ENCODE peak calls at places on chromosomes 11 and 22, in five cellular contexts. One of them, this sample, is unnamed.

GRCh38 chr11:124402326-124402922 is 3.6 kb upstream of the OR8B3 start:
- DNase-seq in thoracic aorta: peak; percentile 29
- DNase-seq in body of pancreas: peak; percentile 57
- DNase-seq in choroid plexus epithelial cell: peak; percentile 95
- DNase-seq in HCT116: peak; percentile 60
- DNase-seq in this sample: peak; percentile 81

GRCh38 chr11:18408558-18409242 is 3.4 kb upstream of the LDHC start:
- DNase-seq in thoracic aorta: no peak
- DNase-seq in body of pancreas: no peak
- DNase-seq in choroid plexus epithelial cell: no peak
- DNase-seq in HCT116: no peak
- DNase-seq in this sample: no peak

GRCh38 chr11:64844330-64845124 is at the start of gene CDC42BPG:
- DNase-seq in thoracic aorta: no peak
- DNase-seq in body of pancreas: peak; percentile 92
- DNase-seq in choroid plexus epithelial cell: peak; percentile 69
- DNase-seq in HCT116: peak; percentile 57
- DNase-seq in this sample: peak; percentile 72

GRCh38 chr11:70400643-70401042 is 2.3 kb downstream of the CTTN start:
- DNase-seq in thoracic aorta: no peak
- DNase-seq in body of pancreas: no peak
- DNase-seq in choroid plexus epithelial cell: no peak
- DNase-seq in HCT116: no peak
- DNase-seq in this sample: no peak

GRCh38 chr22:27779650-27780049 is 21.9 kb downstream of the MN1 start:
- DNase-seq in thoracic aorta: no peak
- DNase-seq in body of pancreas: no peak
- DNase-seq in choroid plexus epithelial cell: no peak
- DNase-seq in HCT116: no peak
- DNase-seq in this sample: no peak

GRCh38 chr11:128582496-128583366 is 4.6 kb downstream of the ETS1 start:
- DNase-seq in thoracic aorta: no peak
- DNase-seq in body of pancreas: no peak
- DNase-seq in choroid plexus epithelial cell: peak; percentile 99
- DNase-seq in HCT116: no peak
- DNase-seq in this sample: no peak

GRCh38 chr22:24981656-24982055 is 29.1 kb downstream of the KIAA1671 start:
- DNase-seq in thoracic aorta: no peak
- DNase-seq in body of pancreas: no peak
- DNase-seq in choroid plexus epithelial cell: no peak
- DNase-seq in HCT116: no peak
- DNase-seq in this sample: no peak

GRCh38 chr11:129911298-129911697 is 15.9 kb upstream of the NFRKB start:
- DNase-seq in thoracic aorta: no peak
- DNase-seq in body of pancreas: no peak
- DNase-seq in choroid plexus epithelial cell: peak; percentile 42
- DNase-seq in HCT116: no peak
- DNase-seq in this sample: no peak

GRCh38 chr11:64016512-64016911 is 19.2 kb upstream of the FLRT1 start:
- DNase-seq in thoracic aorta: no peak
- DNase-seq in body of pancreas: no peak
- DNase-seq in choroid plexus epithelial cell: no peak
- DNase-seq in HCT116: no peak
- DNase-seq in this sample: no peak

GRCh38 chr11:15101072-15101701 is 13.5 kb upstream of the INSC start:
- DNase-seq in thoracic aorta: no peak
- DNase-seq in body of pancreas: peak; percentile 74
- DNase-seq in choroid plexus epithelial cell: peak; percentile 86
- DNase-seq in HCT116: peak; percentile 57
- DNase-seq in this sample: peak; percentile 42

GRCh38 chr22:37566329-37566837 is 6.1 kb downstream of the CDC42EP1 start:
- DNase-seq in thoracic aorta: no peak
- DNase-seq in body of pancreas: no peak
- DNase-seq in choroid plexus epithelial cell: no peak
- DNase-seq in HCT116: no peak
- DNase-seq in this sample: no peak

GRCh38 chr11:134841411-134841810 is 429.4 kb upstream of the B3GAT1 start:
- DNase-seq in thoracic aorta: no peak
- DNase-seq in body of pancreas: no peak
- DNase-seq in choroid plexus epithelial cell: no peak
- DNase-seq in HCT116: no peak
- DNase-seq in this sample: no peak

GRCh38 chr11:106087815-106088435 is 10.5 kb downstream of the AASDHPPT start:
- DNase-seq in thoracic aorta: no peak
- DNase-seq in body of pancreas: peak; percentile 70
- DNase-seq in choroid plexus epithelial cell: peak; percentile 82
- DNase-seq in HCT116: peak; percentile 33
- DNase-seq in this sample: peak; percentile 40

GRCh38 chr22:23278883-23279675 is 98.8 kb downstream of the BCR start:
- DNase-seq in thoracic aorta: no peak
- DNase-seq in body of pancreas: peak; percentile 78
- DNase-seq in choroid plexus epithelial cell: no peak
- DNase-seq in HCT116: no peak
- DNase-seq in this sample: no peak

GRCh38 chr11:20131744-20132666 is 28.3 kb downstream of the DBX1 start:
- DNase-seq in thoracic aorta: no peak
- DNase-seq in body of pancreas: peak; percentile 66
- DNase-seq in choroid plexus epithelial cell: peak; percentile 73
- DNase-seq in HCT116: no peak
- DNase-seq in this sample: no peak

DNA sequence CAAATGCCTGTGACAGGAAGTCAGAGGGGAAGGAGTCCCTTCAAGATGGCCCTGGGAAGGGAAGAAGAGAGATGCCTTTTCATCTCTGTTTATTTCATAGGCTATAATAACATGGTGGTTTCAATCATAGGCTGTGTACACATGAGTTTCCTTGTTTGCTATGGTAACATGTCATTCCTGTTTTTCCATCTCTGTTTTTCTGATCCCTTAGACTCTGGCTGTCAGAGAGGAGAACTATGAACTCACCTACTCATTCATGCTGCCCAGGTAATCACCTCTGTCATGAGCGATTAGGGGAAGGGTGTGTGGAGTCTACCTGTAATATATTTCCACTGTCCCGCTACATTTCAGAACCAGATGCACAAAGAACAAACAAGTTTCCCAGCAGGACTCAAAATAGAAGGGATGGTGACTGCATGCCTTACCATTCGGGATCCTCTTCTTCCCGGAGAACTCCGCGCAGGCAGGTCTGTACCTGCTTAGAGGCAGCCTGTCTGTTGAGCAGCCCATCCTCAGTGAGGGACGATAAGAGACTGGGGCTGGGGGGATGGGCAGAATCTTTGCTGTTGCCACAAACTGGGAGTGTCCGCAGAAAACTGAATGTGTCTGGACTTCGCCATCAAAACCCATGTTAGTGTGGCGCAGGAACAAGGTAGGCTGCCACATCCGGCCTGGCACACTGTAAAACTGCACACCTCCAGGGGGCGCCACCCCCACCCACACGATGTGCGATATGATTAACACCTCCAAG is 7.1 kb upstream of the PEX26 start:
- DNase-seq in thoracic aorta: no peak
- DNase-seq in body of pancreas: no peak
- DNase-seq in choroid plexus epithelial cell: no peak
- DNase-seq in HCT116: no peak
- DNase-seq in this sample: no peak
- TF ChIP-seq CTCF in thoracic aorta: no peak
- TF ChIP-seq CTCF in body of pancreas: no peak
- TF ChIP-seq CTCF in choroid plexus epithelial cell: peak; percentile 27
- TF ChIP-seq CTCF in HCT116: peak; percentile 74
- TF ChIP-seq CTCF in this sample: peak; percentile 47

DNA sequence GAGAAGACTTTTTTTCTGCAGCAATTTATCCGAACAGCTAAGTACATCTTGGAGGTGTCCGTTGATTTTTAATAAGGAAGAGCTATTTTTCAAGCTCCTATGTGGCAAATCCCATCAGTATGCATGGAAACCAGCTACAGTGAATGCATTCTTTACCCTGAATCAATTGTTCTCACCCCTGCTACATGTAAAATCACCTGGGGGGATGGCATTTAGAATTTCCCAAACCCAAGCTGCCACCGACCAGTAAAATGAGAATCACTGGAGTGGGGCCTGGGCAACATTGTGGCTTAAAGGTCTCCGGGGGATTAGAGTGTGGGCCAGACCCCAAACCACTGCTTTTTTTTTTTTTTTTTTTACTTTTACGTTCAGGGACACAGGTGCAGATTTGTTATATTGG is 2.8 kb upstream of the ZNF195 start:
- DNase-seq in thoracic aorta: no peak
- DNase-seq in body of pancreas: no peak
- DNase-seq in choroid plexus epithelial cell: no peak
- DNase-seq in HCT116: no peak
- DNase-seq in this sample: no peak
- H3K4me3 ChIP-seq in thoracic aorta: no peak overlapping the region
- H3K4me3 ChIP-seq in body of pancreas: no peak overlapping the region
- H3K4me3 ChIP-seq in choroid plexus epithelial cell: no peak overlapping the region
- H3K4me3 ChIP-seq in HCT116: no peak overlapping the region
- H3K4me3 ChIP-seq in this sample: peak overlapping the region; percentile 46

GRCh38 chr11:121270286-121270685 is 22.3 kb upstream of the SC5D start:
- DNase-seq in thoracic aorta: no peak
- DNase-seq in body of pancreas: no peak
- DNase-seq in choroid plexus epithelial cell: no peak
- DNase-seq in HCT116: no peak
- DNase-seq in this sample: no peak
- TF ChIP-seq CTCF in thoracic aorta: no peak
- TF ChIP-seq CTCF in body of pancreas: no peak
- TF ChIP-seq CTCF in choroid plexus epithelial cell: no peak
- TF ChIP-seq CTCF in HCT116: no peak
- TF ChIP-seq CTCF in this sample: no peak

GRCh38 chr22:39663751-39664150 is 93.2 kb downstream of the CACNA1I start:
- DNase-seq in thoracic aorta: no peak
- DNase-seq in body of pancreas: no peak
- DNase-seq in choroid plexus epithelial cell: no peak
- DNase-seq in HCT116: no peak
- DNase-seq in this sample: no peak
- H3K4me3 ChIP-seq in thoracic aorta: no peak overlapping the region
- H3K4me3 ChIP-seq in body of pancreas: no peak overlapping the region
- H3K4me3 ChIP-seq in choroid plexus epithelial cell: no peak overlapping the region
- H3K4me3 ChIP-seq in HCT116: no peak overlapping the region
- H3K4me3 ChIP-seq in this sample: no peak overlapping the region

This sample was measured in BE2C.